ENCODE peak calls at places on chromosomes 3 and 15, in five cellular contexts. One of them, this sample, is unnamed.

GRCh38 chr3:155435821-155436220 is 142.3 kb upstream of the STRIT1 start:
- DNase-seq in HFFc6: no peak
- DNase-seq in astrocyte: peak
- DNase-seq in BE2C: no peak
- DNase-seq in body of pancreas: no peak
- DNase-seq in this sample: no peak

GRCh38 chr3:126261037-126261436 is 80.7 kb upstream of the ALDH1L1 start:
- DNase-seq in astrocyte: no peak
- DNase-seq in HFFc6: peak
- DNase-seq in body of pancreas: peak
- DNase-seq in BE2C: no peak
- DNase-seq in this sample: peak

GRCh38 chr15:90099868-90100854 is 2.1 kb downstream of the IDH2 start:
- DNase-seq in HFFc6: peak
- DNase-seq in body of pancreas: peak
- DNase-seq in BE2C: no peak
- DNase-seq in astrocyte: peak
- DNase-seq in this sample: peak

GRCh38 chr3:27724459-27725197 is 2.5 kb upstream of the EOMES start:
- DNase-seq in BE2C: no peak
- DNase-seq in HFFc6: no peak
- DNase-seq in astrocyte: no peak
- DNase-seq in body of pancreas: no peak
- DNase-seq in this sample: no peak

GRCh38 chr3:146100180-146100579 is 60.8 kb downstream of the PLOD2 start:
- DNase-seq in astrocyte: no peak
- DNase-seq in body of pancreas: no peak
- DNase-seq in BE2C: no peak
- DNase-seq in HFFc6: no peak
- DNase-seq in this sample: no peak

GRCh38 chr3:112228786-112229185 is 65.2 kb downstream of the SLC9C1 start:
- DNase-seq in astrocyte: no peak
- DNase-seq in body of pancreas: no peak
- DNase-seq in HFFc6: no peak
- DNase-seq in BE2C: no peak
- DNase-seq in this sample: no peak

GRCh38 chr15:68184616-68185470 is 20.3 kb downstream of the CALML4 start:
- DNase-seq in body of pancreas: no peak
- DNase-seq in BE2C: peak
- DNase-seq in astrocyte: no peak
- DNase-seq in HFFc6: no peak
- DNase-seq in this sample: no peak

GRCh38 chr15:45023659-45024320 is 795 bp downstream of the SORD start:
- DNase-seq in astrocyte: no peak
- DNase-seq in body of pancreas: no peak
- DNase-seq in HFFc6: no peak
- DNase-seq in BE2C: no peak
- DNase-seq in this sample: no peak

GRCh38 chr3:126531051-126531330 is 7.0 kb downstream of the CHST13 start:
- DNase-seq in body of pancreas: no peak
- DNase-seq in BE2C: no peak
- DNase-seq in HFFc6: no peak
- DNase-seq in astrocyte: no peak
- DNase-seq in this sample: no peak

GRCh38 chr3:185059766-185060165 is 93.1 kb downstream of the C3orf70 start:
- DNase-seq in HFFc6: no peak
- DNase-seq in astrocyte: no peak
- DNase-seq in BE2C: no peak
- DNase-seq in body of pancreas: no peak
- DNase-seq in this sample: no peak

GRCh38 chr3:98902341-98902740 is 846 bp upstream of the DCBLD2 start:
- DNase-seq in body of pancreas: no peak
- DNase-seq in HFFc6: no peak
- DNase-seq in astrocyte: no peak
- DNase-seq in BE2C: no peak
- DNase-seq in this sample: no peak

GRCh38 chr3:77041156-77041696 is 1.3 kb downstream of the ROBO2 start:
- DNase-seq in BE2C: no peak
- DNase-seq in HFFc6: no peak
- DNase-seq in astrocyte: no peak
- DNase-seq in body of pancreas: no peak
- DNase-seq in this sample: no peak

GRCh38 chr3:183782576-183782975 is 42.8 kb downstream of the MAP6D1 start:
- DNase-seq in astrocyte: no peak
- DNase-seq in HFFc6: no peak
- DNase-seq in body of pancreas: no peak
- DNase-seq in BE2C: no peak
- DNase-seq in this sample: no peak

GRCh38 chr15:98164573-98164972 is 204.1 kb downstream of the ARRDC4 start:
- DNase-seq in astrocyte: no peak
- DNase-seq in BE2C: no peak
- DNase-seq in HFFc6: no peak
- DNase-seq in body of pancreas: no peak
- DNase-seq in this sample: no peak

GRCh38 chr15:58505581-58505980 is 73.8 kb downstream of the LIPC start:
- DNase-seq in body of pancreas: no peak
- DNase-seq in BE2C: no peak
- DNase-seq in HFFc6: peak
- DNase-seq in astrocyte: peak
- DNase-seq in this sample: no peak

GRCh38 chr15:89781891-89782618 is 5.9 kb downstream of the MESP2 start:
- DNase-seq in body of pancreas: no peak
- DNase-seq in HFFc6: peak
- DNase-seq in BE2C: no peak
- DNase-seq in astrocyte: peak
- DNase-seq in this sample: no peak

GRCh38 chr15:99729920-99730319 is 3.3 kb downstream of the LYSMD4 start:
- DNase-seq in body of pancreas: no peak
- DNase-seq in BE2C: peak
- DNase-seq in astrocyte: peak
- DNase-seq in HFFc6: peak
- DNase-seq in this sample: no peak

GRCh38 chr3:102129774-102130608 is 280.7 kb downstream of the NFKBIZ start:
- DNase-seq in HFFc6: peak
- DNase-seq in astrocyte: peak
- DNase-seq in body of pancreas: peak
- DNase-seq in BE2C: no peak
- DNase-seq in this sample: no peak

GRCh38 chr3:194091141-194091540 is 44.8 kb upstream of the HES1 start:
- DNase-seq in astrocyte: peak
- DNase-seq in BE2C: no peak
- DNase-seq in HFFc6: peak
- DNase-seq in body of pancreas: no peak
- DNase-seq in this sample: no peak

GRCh38 chr3:115245899-115246298 is 98.8 kb upstream of the ZBTB20 start:
- DNase-seq in HFFc6: no peak
- DNase-seq in body of pancreas: no peak
- DNase-seq in astrocyte: peak
- DNase-seq in BE2C: no peak
- DNase-seq in this sample: no peak

GRCh38 chr3:46538803-46539442 is 27.2 kb downstream of the LRRC2 start:
- DNase-seq in BE2C: no peak
- DNase-seq in astrocyte: peak
- DNase-seq in body of pancreas: no peak
- DNase-seq in HFFc6: peak
- DNase-seq in this sample: peak

GRCh38 chr15:31360158-31360561 is 33.5 kb downstream of the KLF13 start:
- DNase-seq in astrocyte: no peak
- DNase-seq in HFFc6: no peak
- DNase-seq in BE2C: no peak
- DNase-seq in body of pancreas: no peak
- DNase-seq in this sample: no peak

GRCh38 chr3:37833790-37834189 is 27.9 kb upstream of the CTDSPL start:
- DNase-seq in BE2C: no peak
- DNase-seq in body of pancreas: no peak
- DNase-seq in HFFc6: no peak
- DNase-seq in astrocyte: no peak
- DNase-seq in this sample: peak
- TF ChIP-seq CTCF in BE2C: peak
- TF ChIP-seq CTCF in body of pancreas: no peak
- TF ChIP-seq CTCF in HFFc6: peak
- TF ChIP-seq CTCF in astrocyte: no peak
- TF ChIP-seq CTCF in this sample: no peak

GRCh38 chr3:187197255-187197654 is at the start of gene RTP1:
- DNase-seq in astrocyte: no peak
- DNase-seq in HFFc6: no peak
- DNase-seq in body of pancreas: no peak
- DNase-seq in BE2C: peak
- DNase-seq in this sample: no peak

GRCh38 chr3:187191271-187191670 is 6.0 kb upstream of the RTP1 start:
- DNase-seq in astrocyte: no peak
- DNase-seq in body of pancreas: no peak
- DNase-seq in BE2C: no peak
- DNase-seq in HFFc6: no peak
- DNase-seq in this sample: no peak

GRCh38 chr3:187193181-187193580 is 4.1 kb upstream of the RTP1 start:
- DNase-seq in body of pancreas: no peak
- DNase-seq in HFFc6: no peak
- DNase-seq in BE2C: no peak
- DNase-seq in astrocyte: peak
- DNase-seq in this sample: no peak

GRCh38 chr3:187198490-187198889 is 1.2 kb downstream of the RTP1 start:
- DNase-seq in astrocyte: no peak
- DNase-seq in HFFc6: no peak
- DNase-seq in body of pancreas: no peak
- DNase-seq in BE2C: no peak
- DNase-seq in this sample: no peak

GRCh38 chr3:187196573-187197094 is 652 bp upstream of the RTP1 start:
- DNase-seq in body of pancreas: no peak
- DNase-seq in astrocyte: no peak
- DNase-seq in HFFc6: no peak
- DNase-seq in BE2C: no peak
- DNase-seq in this sample: no peak
- TF ChIP-seq CTCF in body of pancreas: no peak
- TF ChIP-seq CTCF in astrocyte: no peak
- TF ChIP-seq CTCF in HFFc6: no peak
- TF ChIP-seq CTCF in BE2C: no peak
- TF ChIP-seq CTCF in this sample: no peak

GRCh38 chr3:160616721-160617120 is 51.4 kb upstream of the KPNA4 start:
- DNase-seq in astrocyte: peak
- DNase-seq in body of pancreas: no peak
- DNase-seq in HFFc6: peak
- DNase-seq in BE2C: no peak
- DNase-seq in this sample: no peak

GRCh38 chr3:160616311-160616710 is 50.9 kb upstream of the KPNA4 start:
- DNase-seq in body of pancreas: no peak
- DNase-seq in BE2C: no peak
- DNase-seq in astrocyte: peak
- DNase-seq in HFFc6: no peak
- DNase-seq in this sample: no peak

GRCh38 chr3:160618878-160619277 is 53.5 kb upstream of the KPNA4 start:
- DNase-seq in HFFc6: no peak
- DNase-seq in body of pancreas: no peak
- DNase-seq in astrocyte: no peak
- DNase-seq in BE2C: no peak
- DNase-seq in this sample: no peak

GRCh38 chr3:160618363-160618762 is 53.0 kb upstream of the KPNA4 start:
- DNase-seq in astrocyte: no peak
- DNase-seq in HFFc6: no peak
- DNase-seq in BE2C: no peak
- DNase-seq in body of pancreas: peak
- DNase-seq in this sample: no peak

GRCh38 chr3:160617636-160618035 is 52.3 kb upstream of the KPNA4 start:
- DNase-seq in body of pancreas: no peak
- DNase-seq in astrocyte: no peak
- DNase-seq in BE2C: no peak
- DNase-seq in HFFc6: no peak
- DNase-seq in this sample: no peak
- TF ChIP-seq CTCF in body of pancreas: no peak
- TF ChIP-seq CTCF in astrocyte: no peak
- TF ChIP-seq CTCF in BE2C: peak
- TF ChIP-seq CTCF in HFFc6: no peak
- TF ChIP-seq CTCF in this sample: no peak

DNA sequence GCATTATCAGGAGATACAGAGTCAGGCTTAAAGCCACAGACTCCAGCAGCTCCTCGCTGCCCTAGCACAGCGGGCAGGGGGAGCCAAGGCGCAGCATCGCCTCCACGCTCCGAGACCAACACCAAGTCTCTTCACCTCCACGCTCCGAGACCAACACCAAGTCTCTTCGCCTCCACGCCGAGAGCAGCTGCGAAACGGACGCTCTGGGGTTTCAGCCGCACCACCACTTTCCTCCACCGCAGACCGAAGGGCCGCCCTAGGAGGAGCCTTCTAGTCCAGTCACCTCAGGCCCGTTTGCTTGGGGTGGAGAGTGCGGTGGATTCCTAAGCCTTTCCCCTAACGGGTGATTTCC is 678 bp downstream of the DMXL2 start:
- DNase-seq in HFFc6: peak
- DNase-seq in body of pancreas: peak
- DNase-seq in BE2C: peak
- DNase-seq in astrocyte: peak
- DNase-seq in this sample: peak
- TF ChIP-seq CTCF in HFFc6: peak
- TF ChIP-seq CTCF in body of pancreas: no peak
- TF ChIP-seq CTCF in BE2C: peak
- TF ChIP-seq CTCF in astrocyte: no peak
- TF ChIP-seq CTCF in this sample: no peak

DNA sequence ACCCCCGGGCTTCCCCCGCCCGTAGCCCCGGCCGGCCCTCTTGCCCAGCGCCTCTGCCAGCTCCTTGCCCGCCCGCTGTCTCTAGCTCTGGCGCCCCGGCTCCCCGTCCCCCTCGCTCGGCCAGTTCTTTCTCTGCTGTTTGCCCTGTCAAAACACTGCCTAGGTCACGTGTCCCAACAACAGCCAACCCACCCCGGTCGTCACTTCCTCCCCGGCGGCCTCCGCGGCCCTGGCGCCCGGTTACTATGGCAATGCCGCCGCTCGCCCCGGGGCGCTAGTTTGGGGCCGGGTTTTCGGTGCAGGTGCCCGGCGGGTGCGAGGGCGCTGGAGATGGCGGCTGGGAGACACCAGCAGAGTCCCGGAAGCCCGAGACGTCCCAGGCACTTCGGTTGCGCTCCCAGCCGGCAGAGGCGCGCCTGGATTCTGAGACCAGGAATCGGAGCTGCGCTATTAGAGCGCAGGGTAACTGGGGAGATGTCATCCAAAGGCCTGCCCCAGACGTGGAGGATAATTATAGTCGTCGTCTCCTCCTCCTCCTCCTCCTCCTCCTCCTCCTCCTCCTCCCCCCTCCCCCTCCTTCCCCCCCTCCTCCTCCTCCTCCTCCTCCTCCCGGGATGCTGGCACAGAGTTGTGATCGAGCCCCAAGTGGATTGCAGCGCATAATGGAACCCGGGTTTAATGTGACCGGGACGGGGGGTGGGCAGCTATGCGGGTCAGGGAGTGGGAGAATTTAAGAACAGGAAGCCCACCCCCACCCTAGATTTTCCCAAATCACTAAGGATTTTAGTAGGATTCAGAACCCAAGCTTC is at the start of gene ATOSA:
- DNase-seq in astrocyte: peak
- DNase-seq in BE2C: peak
- DNase-seq in HFFc6: peak
- DNase-seq in body of pancreas: peak
- DNase-seq in this sample: peak
- TF ChIP-seq CTCF in astrocyte: no peak
- TF ChIP-seq CTCF in BE2C: no peak
- TF ChIP-seq CTCF in HFFc6: no peak
- TF ChIP-seq CTCF in body of pancreas: no peak
- TF ChIP-seq CTCF in this sample: no peak

GRCh38 chr3:78165876-78166275 is 1126.0 kb downstream of the ROBO2 start:
- DNase-seq in body of pancreas: no peak
- DNase-seq in HFFc6: no peak
- DNase-seq in astrocyte: no peak
- DNase-seq in BE2C: no peak
- DNase-seq in this sample: no peak
- TF ChIP-seq CTCF in body of pancreas: no peak
- TF ChIP-seq CTCF in HFFc6: peak
- TF ChIP-seq CTCF in astrocyte: no peak
- TF ChIP-seq CTCF in BE2C: peak
- TF ChIP-seq CTCF in this sample: no peak